ENCODE peak calls at places on chromosomes 1 and 21, in six cellular contexts. A is uterus; K is small intestine; X is A549; E is hepatocyte; N is CD8-positive, alpha-beta memory T cell. I is an unnamed sample.

GRCh38 chr1:209398330-209398991 is 185.1 kb upstream of the CAMK1G start:
- DNase-seq in A (peak; percentile 29), K (no peak), X (peak; percentile 40), E (peak; percentile 60), N (no peak), I (no peak)

GRCh38 chr21:35503646-35504045 is 454.5 kb upstream of the RUNX1 start:
- DNase-seq in A (no peak), K (no peak), X (no peak), E (no peak), N (no peak), I (no peak)

GRCh38 chr1:107404756-107405155 is 263.9 kb downstream of the NTNG1 start:
- DNase-seq in A (no peak), K (no peak), X (no peak), E (no peak), N (no peak), I (no peak)

GRCh38 chr1:29408831-29409605 is 172.7 kb downstream of the PTPRU start:
- DNase-seq in A (no peak), K (no peak), X (no peak), E (no peak), N (no peak), I (no peak)

GRCh38 chr1:12171206-12172041 is 4.6 kb downstream of the TNFRSF1B start:
- DNase-seq in A (no peak), K (no peak), X (no peak), E (no peak), N (peak; percentile 64), I (no peak)

GRCh38 chr1:216310776-216311175 is 112.5 kb downstream of the USH2A start:
- DNase-seq in A (no peak), K (peak; percentile 36), X (no peak), E (peak; percentile 50), N (no peak), I (no peak)

GRCh38 chr1:119286587-119287181 is 81.9 kb upstream of the HAO2 start:
- DNase-seq in A (no peak), K (peak; percentile 52), X (peak; percentile 4), E (peak; percentile 75), N (no peak), I (no peak)

GRCh38 chr1:212671342-212672031 is 28.2 kb downstream of the BATF3 start:
- DNase-seq in A (peak; percentile 36), K (no peak), X (no peak), E (peak; percentile 58), N (no peak), I (peak; percentile 67)

GRCh38 chr1:221712198-221712684 is 29.6 kb downstream of the DUSP10 start:
- DNase-seq in A (no peak), K (peak; percentile 52), X (peak; percentile 13), E (peak; percentile 65), N (peak; percentile 82), I (no peak)

GRCh38 chr1:206735553-206736031 is 35.0 kb upstream of the IL19 start:
- DNase-seq in A (no peak), K (no peak), X (no peak), E (no peak), N (no peak), I (no peak)

GRCh38 chr1:31910933-31911332 is 27.2 kb downstream of the PTP4A2 start:
- DNase-seq in A (no peak), K (no peak), X (no peak), E (no peak), N (no peak), I (no peak)

GRCh38 chr1:182175340-182176068 is 114.0 kb upstream of the ZNF648 start:
- DNase-seq in A (no peak), K (no peak), X (no peak), E (peak; percentile 53), N (no peak), I (peak; percentile 64)

GRCh38 chr1:84619383-84620093 is 45.3 kb upstream of the CTBS start:
- DNase-seq in A (peak; percentile 28), K (peak; percentile 38), X (peak; percentile 19), E (peak; percentile 37), N (no peak), I (no peak)

GRCh38 chr1:198756470-198756869 is 117.6 kb downstream of the PTPRC start:
- DNase-seq in A (no peak), K (no peak), X (no peak), E (no peak), N (no peak), I (no peak)

GRCh38 chr1:223846668-223847007 is 891 bp upstream of the TP53BP2 start:
- DNase-seq in A (peak; percentile 44), K (peak; percentile 44), X (no peak), E (peak; percentile 35), N (no peak), I (no peak)

GRCh38 chr1:21175324-21175669 is 1.4 kb downstream of the EIF4G3 start:
- DNase-seq in A (peak; percentile 34), K (peak; percentile 69), X (no peak), E (peak; percentile 21), N (peak; percentile 59), I (peak; percentile 79)

GRCh38 chr1:204409878-204410763 is 1.5 kb downstream of the PPP1R15B start:
- DNase-seq in A (no peak), K (no peak), X (no peak), E (no peak), N (no peak), I (no peak)

DNA sequence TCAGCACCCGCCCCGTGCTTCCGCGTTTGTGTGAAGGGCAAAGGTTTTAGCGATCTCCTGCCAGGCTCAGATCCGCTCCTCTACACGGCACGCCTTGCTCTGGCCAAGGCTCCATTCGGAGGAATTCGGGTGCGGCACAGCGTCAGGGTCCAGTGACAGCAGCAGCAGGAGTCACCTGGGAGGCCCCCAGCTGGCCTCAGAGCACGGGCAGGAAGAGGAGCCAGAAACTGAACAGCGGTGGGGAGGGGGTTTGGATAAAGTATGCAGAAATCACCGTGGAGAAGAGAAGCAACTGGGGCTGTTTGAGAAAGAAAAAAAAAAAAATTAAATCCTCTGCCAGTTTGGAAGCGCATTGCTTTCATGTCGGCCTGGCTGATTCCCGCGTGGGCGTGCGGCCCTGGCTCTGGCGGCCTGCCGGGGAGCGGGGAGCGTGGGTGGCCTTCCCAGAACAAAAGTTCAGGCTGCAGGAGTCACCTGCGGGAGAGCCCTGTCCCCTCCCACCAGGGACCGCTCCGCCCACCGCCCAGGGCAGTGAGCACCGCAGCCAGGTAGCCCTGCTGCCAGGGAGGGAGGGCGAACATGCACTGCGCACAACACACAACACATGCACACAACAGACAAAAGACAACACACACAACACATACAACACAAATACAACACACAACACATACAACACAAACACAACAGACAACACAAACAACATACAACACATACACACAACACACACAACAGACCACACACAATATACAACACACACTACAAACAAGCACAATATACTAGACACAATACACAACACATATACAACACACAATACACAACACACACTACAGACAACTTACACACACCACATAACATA is 107.6 kb downstream of the ETS2 start:
- DNase-seq in A (peak; percentile 82), K (peak; percentile 99), X (peak; percentile 38), E (peak; percentile 92), N (no peak), I (peak; percentile 89)
- H3K4me3 ChIP-seq in A (no peak overlapping the region), K (no peak overlapping the region), X (peak overlapping the region; percentile 28), E (no peak overlapping the region), N (no peak overlapping the region), I (peak overlapping the region; percentile 32)

GRCh38 chr1:92080128-92080985 is at the start of gene BTBD8:
- DNase-seq in A (peak; percentile 91), K (peak; percentile 83), X (peak; percentile 55), E (peak; percentile 88), N (peak; percentile 88), I (peak; percentile 90)
- H3K27ac ChIP-seq in A (peak within 1 kb of the TSS; percentile 84), K (peak within 1 kb of the TSS; percentile 55), X (peak within 1 kb of the TSS; percentile 87), E (peak within 1 kb of the TSS; percentile 83), N (peak within 1 kb of the TSS; percentile 56), I (peak within 1 kb of the TSS; percentile 82)

DNA sequence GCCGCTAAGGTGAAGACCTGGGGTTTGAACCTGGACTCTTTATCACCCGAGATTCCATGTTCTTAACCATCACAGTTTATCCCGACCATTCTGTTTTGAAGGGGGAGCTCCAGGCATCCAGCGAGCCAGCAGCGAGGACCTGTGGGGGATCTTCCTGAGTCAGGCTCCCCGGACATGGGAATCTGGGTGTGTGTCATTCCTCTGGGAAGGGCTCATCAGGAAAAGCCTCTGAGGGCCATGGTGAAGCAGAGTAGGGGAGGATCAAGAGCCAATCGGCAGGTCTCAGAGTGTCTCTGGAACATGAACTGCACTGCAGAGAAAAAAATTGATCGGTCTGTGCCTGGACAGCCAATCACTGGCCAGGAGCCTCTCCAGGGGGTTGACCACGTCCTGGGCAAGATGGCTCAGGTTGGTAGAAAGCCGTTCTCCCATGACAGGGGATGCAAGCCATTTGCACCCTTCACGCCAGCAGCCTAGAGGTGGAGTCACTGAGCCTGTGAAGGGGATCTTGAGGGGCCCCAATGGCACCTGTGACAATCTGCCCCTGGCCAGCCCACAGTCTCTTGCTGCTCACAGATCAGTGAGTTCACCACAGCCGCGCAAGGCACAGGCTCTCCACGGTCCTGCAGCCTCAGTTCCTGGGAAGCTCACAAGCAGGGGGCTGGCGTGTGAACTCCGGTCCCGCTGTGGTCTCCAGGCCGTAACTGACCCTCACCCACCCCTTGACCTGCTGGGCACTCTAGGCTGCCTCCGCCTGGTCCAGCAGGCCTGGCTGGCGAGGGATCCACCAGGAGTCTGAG is 20.4 kb upstream of the ACTRT2 start:
- DNase-seq in A (no peak), K (no peak), X (no peak), E (no peak), N (no peak), I (peak; percentile 42)
- H3K9me3 ChIP-seq in A (no peaks in the 10 kb centered on the region), K (no peaks in the 10 kb centered on the region), X (no peaks in the 10 kb centered on the region), E (no peaks in the 10 kb centered on the region), N (no peaks in the 10 kb centered on the region), I (no peaks in the 10 kb centered on the region)

DNA sequence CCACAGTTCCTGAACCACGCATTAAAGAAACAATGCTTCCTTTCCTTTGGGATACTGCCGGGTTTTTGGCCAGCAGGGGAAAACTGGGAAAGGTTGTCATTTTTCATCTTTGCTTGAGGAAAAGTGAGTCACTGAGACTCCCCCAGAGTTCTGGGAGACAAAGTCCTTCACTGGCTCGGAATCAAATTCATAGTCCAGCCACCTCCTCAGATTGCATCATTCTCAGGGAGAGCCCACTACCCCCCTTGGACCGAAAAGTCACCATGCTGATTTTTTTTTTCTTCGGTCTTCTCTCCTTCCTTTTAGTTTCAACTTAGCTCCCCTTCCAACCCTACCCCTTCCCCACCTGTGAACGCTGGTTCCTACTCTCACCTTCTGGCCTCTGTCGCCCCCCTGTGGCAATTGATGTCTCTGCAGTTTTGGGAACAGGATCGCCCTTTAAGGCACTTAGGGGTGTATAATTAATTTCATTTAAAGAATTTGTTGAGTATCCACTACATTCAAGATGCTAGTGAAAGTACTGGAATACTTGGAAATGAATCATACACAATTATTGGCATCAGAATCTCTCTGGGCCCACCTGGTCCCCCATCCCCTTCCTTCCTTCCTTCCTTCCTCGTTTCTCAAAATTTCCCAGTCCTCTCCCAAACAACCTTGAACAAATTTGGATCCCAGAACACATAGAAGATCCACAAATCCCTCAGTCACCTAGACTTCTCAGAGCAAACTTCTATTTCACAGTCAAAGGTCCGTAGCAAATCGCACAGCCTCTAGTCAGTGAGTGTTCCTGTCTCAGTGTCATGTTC is 6.9 kb downstream of the ACKR1 start:
- DNase-seq in A (peak; percentile 35), K (peak; percentile 33), X (no peak), E (peak; percentile 60), N (peak; percentile 60), I (no peak)
- H3K4me3 ChIP-seq in A (no peak overlapping the region), K (no peak overlapping the region), X (peak overlapping the region; percentile 11), E (no peak overlapping the region), N (no peak overlapping the region), I (no peak overlapping the region)

I was measured in lower lobe of right lung.